ENCODE peak calls at places on chromosomes 5 and 9, in seven cellular contexts. One of them, this sample, is unnamed.

GRCh38 chr5:171978016-171978415 is 28.4 kb downstream of the FBXW11 start:
- DNase-seq in ovary: no peak
- DNase-seq in mucosa of gallbladder: no peak
- DNase-seq in Calu3: no peak
- DNase-seq in mesendoderm: no peak
- DNase-seq in amygdala: no peak
- DNase-seq in GM23338: no peak
- DNase-seq in this sample: no peak

GRCh38 chr5:135452366-135453030 is 347 bp upstream of the TIFAB start:
- DNase-seq in ovary: no peak
- DNase-seq in mucosa of gallbladder: no peak
- DNase-seq in Calu3: no peak
- DNase-seq in mesendoderm: no peak
- DNase-seq in amygdala: no peak
- DNase-seq in GM23338: no peak
- DNase-seq in this sample: no peak

GRCh38 chr5:178313316-178313715 is 80.7 kb upstream of the PHYKPL start:
- DNase-seq in ovary: no peak
- DNase-seq in mucosa of gallbladder: no peak
- DNase-seq in Calu3: no peak
- DNase-seq in mesendoderm: no peak
- DNase-seq in amygdala: no peak
- DNase-seq in GM23338: no peak
- DNase-seq in this sample: no peak

GRCh38 chr5:31581498-31582099 is 49.5 kb downstream of the C5orf22 start:
- DNase-seq in ovary: no peak
- DNase-seq in mucosa of gallbladder: no peak
- DNase-seq in Calu3: peak
- DNase-seq in mesendoderm: peak
- DNase-seq in amygdala: no peak
- DNase-seq in GM23338: peak
- DNase-seq in this sample: no peak

GRCh38 chr5:142881727-142882126 is 111.5 kb downstream of the ARHGAP26 start:
- DNase-seq in ovary: no peak
- DNase-seq in mucosa of gallbladder: no peak
- DNase-seq in Calu3: no peak
- DNase-seq in mesendoderm: peak
- DNase-seq in amygdala: no peak
- DNase-seq in GM23338: peak
- DNase-seq in this sample: peak

GRCh38 chr9:36779582-36779981 is 206.9 kb downstream of the MELK start:
- DNase-seq in ovary: no peak
- DNase-seq in mucosa of gallbladder: no peak
- DNase-seq in Calu3: no peak
- DNase-seq in mesendoderm: no peak
- DNase-seq in amygdala: no peak
- DNase-seq in GM23338: no peak
- DNase-seq in this sample: no peak

GRCh38 chr9:84371737-84372136 is 31.2 kb upstream of the SLC28A3 start:
- DNase-seq in ovary: no peak
- DNase-seq in mucosa of gallbladder: no peak
- DNase-seq in Calu3: peak
- DNase-seq in mesendoderm: no peak
- DNase-seq in amygdala: no peak
- DNase-seq in GM23338: no peak
- DNase-seq in this sample: no peak

GRCh38 chr5:152994040-152994439 is 496.4 kb upstream of the GRIA1 start:
- DNase-seq in ovary: no peak
- DNase-seq in mucosa of gallbladder: no peak
- DNase-seq in Calu3: no peak
- DNase-seq in mesendoderm: no peak
- DNase-seq in amygdala: no peak
- DNase-seq in GM23338: no peak
- DNase-seq in this sample: no peak

GRCh38 chr9:76756273-76756650 is 8.0 kb upstream of the PCA3 start:
- DNase-seq in ovary: no peak
- DNase-seq in mucosa of gallbladder: peak
- DNase-seq in Calu3: peak
- DNase-seq in mesendoderm: peak
- DNase-seq in amygdala: no peak
- DNase-seq in GM23338: peak
- DNase-seq in this sample: peak

GRCh38 chr5:56535347-56535746 is 280.0 kb upstream of the MAP3K1 start:
- DNase-seq in ovary: no peak
- DNase-seq in mucosa of gallbladder: no peak
- DNase-seq in Calu3: no peak
- DNase-seq in mesendoderm: peak
- DNase-seq in amygdala: no peak
- DNase-seq in GM23338: peak
- DNase-seq in this sample: no peak

GRCh38 chr5:56977034-56977433 is 25.1 kb upstream of the MIER3 start:
- DNase-seq in ovary: no peak
- DNase-seq in mucosa of gallbladder: no peak
- DNase-seq in Calu3: no peak
- DNase-seq in mesendoderm: no peak
- DNase-seq in amygdala: no peak
- DNase-seq in GM23338: no peak
- DNase-seq in this sample: no peak

GRCh38 chr5:152142845-152143469 is 218.3 kb upstream of the GLRA1 start:
- DNase-seq in ovary: peak
- DNase-seq in mucosa of gallbladder: peak
- DNase-seq in Calu3: peak
- DNase-seq in mesendoderm: peak
- DNase-seq in amygdala: peak
- DNase-seq in GM23338: peak
- DNase-seq in this sample: peak

GRCh38 chr9:23608456-23608855 is 217.6 kb downstream of the ELAVL2 start:
- DNase-seq in ovary: no peak
- DNase-seq in mucosa of gallbladder: no peak
- DNase-seq in Calu3: no peak
- DNase-seq in mesendoderm: no peak
- DNase-seq in amygdala: no peak
- DNase-seq in GM23338: no peak
- DNase-seq in this sample: no peak

GRCh38 chr5:75034137-75034739 is 18.1 kb downstream of the GCNT4 start:
- DNase-seq in ovary: no peak
- DNase-seq in mucosa of gallbladder: no peak
- DNase-seq in Calu3: peak
- DNase-seq in mesendoderm: no peak
- DNase-seq in amygdala: no peak
- DNase-seq in GM23338: no peak
- DNase-seq in this sample: no peak

GRCh38 chr5:147310059-147310704 is 75.4 kb downstream of the STK32A start:
- DNase-seq in ovary: peak
- DNase-seq in mucosa of gallbladder: peak
- DNase-seq in Calu3: peak
- DNase-seq in mesendoderm: peak
- DNase-seq in amygdala: peak
- DNase-seq in GM23338: peak
- DNase-seq in this sample: peak

GRCh38 chr5:93532370-93532769 is 48.6 kb downstream of the NR2F1-AS1 start:
- DNase-seq in ovary: peak
- DNase-seq in mucosa of gallbladder: peak
- DNase-seq in Calu3: no peak
- DNase-seq in mesendoderm: no peak
- DNase-seq in amygdala: peak
- DNase-seq in GM23338: peak
- DNase-seq in this sample: no peak

GRCh38 chr5:73374520-73375235 is 73.9 kb downstream of the FOXD1 start:
- DNase-seq in ovary: no peak
- DNase-seq in mucosa of gallbladder: no peak
- DNase-seq in Calu3: no peak
- DNase-seq in mesendoderm: no peak
- DNase-seq in amygdala: no peak
- DNase-seq in GM23338: no peak
- DNase-seq in this sample: no peak

GRCh38 chr9:224540-225520 is 10.2 kb downstream of the DOCK8 start:
- DNase-seq in ovary: no peak
- DNase-seq in mucosa of gallbladder: no peak
- DNase-seq in Calu3: no peak
- DNase-seq in mesendoderm: peak
- DNase-seq in amygdala: no peak
- DNase-seq in GM23338: no peak
- DNase-seq in this sample: no peak

GRCh38 chr5:35742006-35742405 is 114.7 kb upstream of the IL7R start:
- DNase-seq in ovary: no peak
- DNase-seq in mucosa of gallbladder: no peak
- DNase-seq in Calu3: no peak
- DNase-seq in mesendoderm: no peak
- DNase-seq in amygdala: no peak
- DNase-seq in GM23338: no peak
- DNase-seq in this sample: no peak

GRCh38 chr9:124300312-124300711 is 42.6 kb downstream of the NEK6 start:
- DNase-seq in ovary: no peak
- DNase-seq in mucosa of gallbladder: no peak
- DNase-seq in Calu3: peak
- DNase-seq in mesendoderm: peak
- DNase-seq in amygdala: no peak
- DNase-seq in GM23338: no peak
- DNase-seq in this sample: no peak

This sample was measured in H9.